ENCODE peak calls at places on chromosomes 6 and 20, in six cellular contexts. S is mucosa of descending colon, G is uterus, A is kidney, U is fibroblast of the aortic adventitia, E is astrocyte of the spinal cord. D is an unnamed sample.

GRCh38 chr6:137016366-137016765 is 28.4 kb downstream of the IL20RA start:
- DNase-seq in S (no peak), G (no peak), A (no peak), U (peak; percentile 84), E (peak; percentile 29), D (peak; percentile 23)

GRCh38 chr20:19531446-19531845 is 226.6 kb upstream of the RIN2 start:
- DNase-seq in S (no peak), G (no peak), A (no peak), U (no peak), E (no peak), D (no peak)

GRCh38 chr20:61263084-61263695 is 11.1 kb downstream of the CDH4 start:
- DNase-seq in S (peak; percentile 33), G (no peak), A (no peak), U (peak; percentile 30), E (peak; percentile 33), D (peak; percentile 16)

GRCh38 chr6:13769034-13769654 is 45.2 kb downstream of the MCUR1 start:
- DNase-seq in S (no peak), G (no peak), A (peak; percentile 73), U (no peak), E (no peak), D (no peak)

GRCh38 chr6:108039681-108040080 is 34.9 kb downstream of the OSTM1 start:
- DNase-seq in S (no peak), G (no peak), A (no peak), U (no peak), E (no peak), D (no peak)

GRCh38 chr20:6704132-6704861 is 63.2 kb upstream of the BMP2 start:
- DNase-seq in S (peak; percentile 59), G (no peak), A (no peak), U (peak; percentile 64), E (peak; percentile 79), D (peak; percentile 15)

GRCh38 chr6:147126618-147127022 is 77.6 kb upstream of the STXBP5 start:
- DNase-seq in S (no peak), G (no peak), A (no peak), U (peak; percentile 22), E (no peak), D (no peak)

GRCh38 chr20:13219327-13220193 is 1.5 kb upstream of the ISM1 start:
- DNase-seq in S (no peak), G (no peak), A (no peak), U (no peak), E (no peak), D (no peak)

GRCh38 chr6:37985355-37985754 is 165.8 kb downstream of the ZFAND3 start:
- DNase-seq in S (no peak), G (no peak), A (no peak), U (no peak), E (no peak), D (no peak)

GRCh38 chr6:6980999-6981581 is 126.7 kb upstream of the RREB1 start:
- DNase-seq in S (no peak), G (no peak), A (no peak), U (no peak), E (no peak), D (no peak)

GRCh38 chr6:147586044-147586443 is 77.6 kb downstream of the SAMD5 start:
- DNase-seq in S (no peak), G (peak; percentile 20), A (no peak), U (peak; percentile 27), E (peak; percentile 16), D (no peak)

GRCh38 chr6:35948725-35949124 is 27.8 kb upstream of the SRPK1 start:
- DNase-seq in S (no peak), G (no peak), A (no peak), U (peak; percentile 38), E (peak; percentile 11), D (peak; percentile 17)

GRCh38 chr6:158828807-158829206 is 9.6 kb upstream of the EZR start:
- DNase-seq in S (no peak), G (no peak), A (no peak), U (no peak), E (no peak), D (no peak)

GRCh38 chr20:38617011-38617829 is 15.6 kb downstream of the ARHGAP40 start:
- DNase-seq in S (no peak), G (no peak), A (no peak), U (no peak), E (no peak), D (peak; percentile 73)

GRCh38 chr6:45922728-45923351 is 92.8 kb downstream of the CLIC5 start:
- DNase-seq in S (peak; percentile 51), G (peak; percentile 70), A (peak; percentile 86), U (peak; percentile 81), E (peak; percentile 80), D (peak; percentile 64)

GRCh38 chr20:57389695-57390603 is 1.2 kb upstream of the RBM38 start:
- DNase-seq in S (peak; percentile 65), G (peak; percentile 23), A (peak; percentile 84), U (no peak), E (no peak), D (no peak)

GRCh38 chr6:35014786-35015185 is 125.7 kb downstream of the ANKS1A start:
- DNase-seq in S (no peak), G (no peak), A (no peak), U (peak; percentile 72), E (peak; percentile 52), D (peak; percentile 61)

GRCh38 chr6:18243302-18243893 is 20.9 kb downstream of the DEK start:
- DNase-seq in S (no peak), G (no peak), A (no peak), U (no peak), E (no peak), D (no peak)

GRCh38 chr20:10731190-10731955 is 57.6 kb upstream of the JAG1 start:
- DNase-seq in S (no peak), G (no peak), A (no peak), U (peak; percentile 80), E (no peak), D (no peak)

GRCh38 chr6:130070747-130071146 is 52.4 kb downstream of the L3MBTL3 start:
- DNase-seq in S (no peak), G (no peak), A (no peak), U (no peak), E (no peak), D (no peak)

GRCh38 chr6:148570456-148570855 is 176.4 kb upstream of the UST start:
- DNase-seq in S (no peak), G (no peak), A (no peak), U (no peak), E (no peak), D (no peak)

GRCh38 chr6:25219581-25220249 is 59.5 kb upstream of the CARMIL1 start:
- DNase-seq in S (no peak), G (no peak), A (no peak), U (no peak), E (no peak), D (no peak)

GRCh38 chr6:83303426-83303825 is 110.3 kb downstream of the RWDD2A start:
- DNase-seq in S (no peak), G (no peak), A (no peak), U (no peak), E (no peak), D (no peak)

GRCh38 chr20:41329435-41330342 is 10.9 kb upstream of the LPIN3 start:
- DNase-seq in S (peak; percentile 52), G (peak; percentile 76), A (peak; percentile 95), U (peak; percentile 92), E (peak; percentile 96), D (peak; percentile 100)

GRCh38 chr20:14561733-14562132 is 224.3 kb upstream of the FLRT3 start:
- DNase-seq in S (no peak), G (no peak), A (no peak), U (peak; percentile 71), E (no peak), D (no peak)

GRCh38 chr6:142523485-142523884 is 221.7 kb downstream of the ADGRG6 start:
- DNase-seq in S (no peak), G (no peak), A (no peak), U (peak; percentile 31), E (no peak), D (no peak)

GRCh38 chr6:4781426-4781825 is 5.2 kb downstream of the CDYL start:
- DNase-seq in S (no peak), G (no peak), A (no peak), U (no peak), E (no peak), D (no peak)

GRCh38 chr6:27650620-27651370 is 177.9 kb upstream of the ZNF184 start:
- DNase-seq in S (no peak), G (no peak), A (no peak), U (peak; percentile 26), E (peak; percentile 4), D (peak; percentile 63)

GRCh38 chr6:131960371-131961133 is 9.4 kb upstream of the CCN2 start:
- DNase-seq in S (no peak), G (no peak), A (no peak), U (peak; percentile 62), E (no peak), D (peak; percentile 16)

GRCh38 chr6:69763763-69764162 is 33.0 kb downstream of the LMBRD1 start:
- DNase-seq in S (no peak), G (no peak), A (no peak), U (no peak), E (no peak), D (no peak)
- TF ChIP-seq CTCF in S (no peak), G (no peak), A (no peak), U (no peak), E (no peak), D (no peak)

GRCh38 chr6:93779086-93779858 is 359.9 kb upstream of the EPHA7 start:
- DNase-seq in S (no peak), G (no peak), A (no peak), U (peak; percentile 85), E (peak; percentile 76), D (no peak)
- TF ChIP-seq CTCF in S (no peak), G (no peak), A (peak; percentile 7), U (peak; percentile 48), E (peak; percentile 27), D (no peak)

DNA sequence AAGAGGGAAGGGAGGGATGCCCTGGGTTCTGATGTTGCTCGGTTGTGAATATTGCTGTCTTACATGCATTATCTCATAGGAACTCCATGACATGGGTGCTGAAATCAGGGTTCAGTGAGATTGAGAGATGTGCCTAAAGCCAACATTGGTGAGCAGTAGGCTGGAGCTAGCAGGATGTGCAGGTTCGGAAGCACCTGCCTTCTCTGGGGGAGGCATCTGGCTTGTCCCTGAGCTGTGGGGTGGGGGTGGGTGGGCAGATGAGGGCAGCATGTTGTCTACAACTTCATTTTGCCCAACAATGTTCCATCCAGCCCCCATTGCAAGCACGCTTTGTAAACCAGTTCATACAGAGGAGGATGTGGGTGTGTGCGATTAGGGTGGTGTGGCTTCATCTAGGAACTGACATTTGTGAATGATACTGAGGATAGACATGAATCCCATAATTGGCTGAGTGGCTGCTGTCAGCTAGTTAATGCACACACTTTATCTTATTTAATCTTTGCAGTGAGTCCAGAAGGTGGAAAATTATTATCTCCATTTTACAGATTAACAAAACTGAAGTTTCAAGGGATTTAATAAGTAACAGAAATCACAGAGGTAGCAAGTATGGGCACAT is 119.4 kb downstream of the SYNDIG1 start:
- DNase-seq in S (no peak), G (no peak), A (no peak), U (no peak), E (no peak), D (no peak)
- TF ChIP-seq CTCF in S (no peak), G (no peak), A (no peak), U (no peak), E (no peak), D (no peak)

GRCh38 chr20:46348972-46349741 is 40.9 kb upstream of the CDH22 start:
- DNase-seq in S (peak; percentile 67), G (peak; percentile 52), A (peak; percentile 72), U (peak; percentile 49), E (peak; percentile 38), D (peak; percentile 20)
- TF ChIP-seq CTCF in S (peak; percentile 37), G (peak; percentile 54), A (peak; percentile 47), U (peak; percentile 76), E (peak; percentile 74), D (peak; percentile 88)